ENCODE peak calls at places on chromosome 16, in six cellular contexts. G is activated CD4-positive, CD25-positive, alpha-beta regulatory T cell; P is activated CD4-positive, alpha-beta T cell treated with anti-CD3 and anti-CD28 coated beads, Interleukin-2, amount 50 U/mL, for 4 hours; J is GDM1; T is fibroblast of pulmonary artery; S is mesendoderm. U is an unnamed sample.

GRCh38 chr16:66430214-66430613 is 3.1 kb downstream of the BEAN1 start:
- DNase-seq in G (no peak), P (no peak), J (no peak), T (no peak), S (no peak), U (no peak)

GRCh38 chr16:11795887-11796226 is 1.2 kb downstream of the ZC3H7A start:
- DNase-seq in G (no peak), P (no peak), J (no peak), T (no peak), S (no peak), U (no peak)

GRCh38 chr16:27107185-27107592 is 40.5 kb downstream of the C16orf82 start:
- DNase-seq in G (no peak), P (no peak), J (no peak), T (no peak), S (peak; percentile 37), U (no peak)

GRCh38 chr16:15484662-15485061 is 50.3 kb downstream of the BMERB1 start:
- DNase-seq in G (no peak), P (no peak), J (no peak), T (peak; percentile 42), S (no peak), U (no peak)

GRCh38 chr16:78091419-78091818 is 8.0 kb upstream of the WWOX start:
- DNase-seq in G (no peak), P (no peak), J (no peak), T (no peak), S (peak; percentile 22), U (no peak)

GRCh38 chr16:69844441-69844840 is 82.3 kb downstream of the WWP2 start:
- DNase-seq in G (no peak), P (no peak), J (no peak), T (no peak), S (peak; percentile 73), U (no peak)

GRCh38 chr16:79381552-79382042 is 218.9 kb downstream of the MAF start:
- DNase-seq in G (no peak), P (no peak), J (no peak), T (no peak), S (no peak), U (no peak)

GRCh38 chr16:81752225-81752875 is 26.7 kb upstream of the PLCG2 start:
- DNase-seq in G (no peak), P (no peak), J (peak; percentile 80), T (no peak), S (peak; percentile 49), U (no peak)

GRCh38 chr16:49884033-49884707 is 28.3 kb upstream of the ZNF423 start:
- DNase-seq in G (no peak), P (no peak), J (no peak), T (no peak), S (peak; percentile 80), U (no peak)

U was measured in H9.